ENCODE peak calls at places on chromosomes 12 and 14, in five cellular contexts. One of them, this sample, is unnamed. For H3K27me3, the result is how much of the 10 kb centered on the place peaks cover.

GRCh38 chr14:76901171-76902055 is 75.2 kb downstream of the LRRC74A start:
- DNase-seq in stomach: no peak
- DNase-seq in tibial nerve: no peak
- DNase-seq in ovary: no peak
- DNase-seq in SK-N-SH: no peak
- DNase-seq in this sample: no peak

GRCh38 chr12:8011331-8011730 is 21.2 kb upstream of the FOXJ2 start:
- DNase-seq in ovary: no peak
- DNase-seq in stomach: no peak
- DNase-seq in SK-N-SH: no peak
- DNase-seq in tibial nerve: no peak
- DNase-seq in this sample: no peak

GRCh38 chr12:29287622-29288021 is 93.3 kb downstream of the ERGIC2 start:
- DNase-seq in tibial nerve: no peak
- DNase-seq in SK-N-SH: no peak
- DNase-seq in stomach: no peak
- DNase-seq in ovary: no peak
- DNase-seq in this sample: no peak

GRCh38 chr14:100345711-100346110 is 22.6 kb downstream of the SLC25A47 start:
- DNase-seq in ovary: no peak
- DNase-seq in tibial nerve: no peak
- DNase-seq in SK-N-SH: peak
- DNase-seq in stomach: no peak
- DNase-seq in this sample: peak

GRCh38 chr12:70824511-70824910 is 96.0 kb downstream of the PTPRR start:
- DNase-seq in ovary: no peak
- DNase-seq in stomach: no peak
- DNase-seq in tibial nerve: no peak
- DNase-seq in SK-N-SH: no peak
- DNase-seq in this sample: no peak

GRCh38 chr14:36520601-36521525 is 831 bp upstream of the NKX2-1 start:
- DNase-seq in tibial nerve: no peak
- DNase-seq in ovary: no peak
- DNase-seq in SK-N-SH: peak
- DNase-seq in stomach: peak
- DNase-seq in this sample: peak

GRCh38 chr12:15963271-15963670 is 52.1 kb downstream of the DERA start:
- DNase-seq in stomach: no peak
- DNase-seq in SK-N-SH: no peak
- DNase-seq in tibial nerve: no peak
- DNase-seq in ovary: no peak
- DNase-seq in this sample: no peak

GRCh38 chr12:91900971-91901370 is 244.7 kb downstream of the BTG1 start:
- DNase-seq in SK-N-SH: no peak
- DNase-seq in stomach: no peak
- DNase-seq in tibial nerve: no peak
- DNase-seq in ovary: no peak
- DNase-seq in this sample: no peak

GRCh38 chr14:47207636-47208035 is 467.8 kb downstream of the MDGA2 start:
- DNase-seq in ovary: no peak
- DNase-seq in stomach: no peak
- DNase-seq in SK-N-SH: no peak
- DNase-seq in tibial nerve: no peak
- DNase-seq in this sample: no peak

GRCh38 chr14:101018561-101019290 is 115.2 kb upstream of the RTL1 start:
- DNase-seq in SK-N-SH: no peak
- DNase-seq in stomach: peak
- DNase-seq in tibial nerve: no peak
- DNase-seq in ovary: peak
- DNase-seq in this sample: peak

GRCh38 chr12:26034371-26035142 is 76.1 kb downstream of the RASSF8 start:
- DNase-seq in stomach: no peak
- DNase-seq in tibial nerve: no peak
- DNase-seq in SK-N-SH: no peak
- DNase-seq in ovary: no peak
- DNase-seq in this sample: no peak

GRCh38 chr12:131194166-131194565 is 240.5 kb downstream of the ADGRD1 start:
- DNase-seq in tibial nerve: no peak
- DNase-seq in stomach: no peak
- DNase-seq in ovary: no peak
- DNase-seq in SK-N-SH: peak
- DNase-seq in this sample: no peak

GRCh38 chr12:121326996-121327674 is 25.1 kb downstream of the ANAPC5 start:
- DNase-seq in SK-N-SH: peak
- DNase-seq in stomach: no peak
- DNase-seq in ovary: no peak
- DNase-seq in tibial nerve: no peak
- DNase-seq in this sample: no peak

GRCh38 chr12:124861492-124861891 is 2.2 kb downstream of the SCARB1 start:
- DNase-seq in SK-N-SH: no peak
- DNase-seq in stomach: no peak
- DNase-seq in tibial nerve: peak
- DNase-seq in ovary: peak
- DNase-seq in this sample: no peak

DNA sequence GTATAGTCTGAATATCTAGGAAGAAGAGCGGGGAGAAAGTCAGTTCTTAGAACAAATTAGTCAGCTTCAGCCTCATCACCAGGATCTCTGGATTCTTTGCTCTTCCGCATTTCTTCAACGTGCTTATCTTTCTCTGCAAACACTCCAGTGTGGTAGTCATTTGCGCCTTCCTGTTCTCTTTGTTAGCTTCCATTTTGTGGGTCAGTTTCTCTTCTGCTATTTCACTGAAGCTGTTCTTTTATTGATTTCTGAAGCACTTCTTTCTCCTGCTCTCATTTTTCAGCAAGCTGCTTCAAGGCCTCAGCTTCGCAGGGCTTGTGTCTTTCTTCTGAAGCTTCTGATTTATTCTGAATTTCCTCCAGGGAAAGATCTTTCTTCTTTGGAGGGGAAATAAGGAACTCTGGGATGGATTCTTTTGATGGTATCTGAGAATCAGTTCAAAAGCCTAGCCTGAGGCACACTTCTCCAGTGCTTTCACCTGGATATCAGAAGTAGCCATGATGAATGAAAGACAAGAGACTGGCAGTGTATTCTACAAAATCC is 13.5 kb downstream of the AMN1 start:
- DNase-seq in ovary: no peak
- DNase-seq in stomach: no peak
- DNase-seq in tibial nerve: no peak
- DNase-seq in SK-N-SH: no peak
- DNase-seq in this sample: no peak
- TF ChIP-seq EP300 in ovary: no peak
- TF ChIP-seq EP300 in stomach: no peak
- TF ChIP-seq EP300 in tibial nerve: no peak
- TF ChIP-seq EP300 in SK-N-SH: no peak
- TF ChIP-seq EP300 in this sample: no peak

GRCh38 chr12:49334681-49335080 is 2.3 kb downstream of the C1QL4 start:
- DNase-seq in SK-N-SH: no peak
- DNase-seq in tibial nerve: no peak
- DNase-seq in stomach: peak
- DNase-seq in ovary: no peak
- DNase-seq in this sample: peak
- H3K27me3 ChIP-seq in SK-N-SH: under half
- H3K27me3 ChIP-seq in tibial nerve: under half
- H3K27me3 ChIP-seq in stomach: under half
- H3K27me3 ChIP-seq in ovary: under half
- H3K27me3 ChIP-seq in this sample: under half

DNA sequence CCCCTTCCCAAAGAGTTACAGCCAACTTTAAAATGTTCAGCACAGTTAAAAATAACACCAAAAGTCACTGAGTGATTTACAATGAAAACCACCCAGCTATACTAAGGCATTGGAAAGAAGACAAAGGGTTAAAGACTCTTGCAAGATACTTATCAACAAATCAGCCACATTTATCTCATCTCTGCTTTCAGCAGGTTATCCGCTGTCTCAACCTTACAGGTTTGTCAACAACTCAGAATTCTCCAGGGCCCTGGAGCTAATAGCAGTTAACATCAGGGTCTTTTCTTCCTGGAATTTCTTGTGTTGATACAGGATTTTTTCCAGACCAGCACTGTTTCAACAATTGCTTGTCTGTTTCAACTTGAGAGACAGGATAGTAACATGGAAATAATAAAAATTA is 3.6 kb downstream of the PKP2 start:
- DNase-seq in SK-N-SH: no peak
- DNase-seq in tibial nerve: no peak
- DNase-seq in stomach: no peak
- DNase-seq in ovary: no peak
- DNase-seq in this sample: no peak
- TF ChIP-seq EP300 in SK-N-SH: no peak
- TF ChIP-seq EP300 in tibial nerve: no peak
- TF ChIP-seq EP300 in stomach: no peak
- TF ChIP-seq EP300 in ovary: no peak
- TF ChIP-seq EP300 in this sample: no peak

DNA sequence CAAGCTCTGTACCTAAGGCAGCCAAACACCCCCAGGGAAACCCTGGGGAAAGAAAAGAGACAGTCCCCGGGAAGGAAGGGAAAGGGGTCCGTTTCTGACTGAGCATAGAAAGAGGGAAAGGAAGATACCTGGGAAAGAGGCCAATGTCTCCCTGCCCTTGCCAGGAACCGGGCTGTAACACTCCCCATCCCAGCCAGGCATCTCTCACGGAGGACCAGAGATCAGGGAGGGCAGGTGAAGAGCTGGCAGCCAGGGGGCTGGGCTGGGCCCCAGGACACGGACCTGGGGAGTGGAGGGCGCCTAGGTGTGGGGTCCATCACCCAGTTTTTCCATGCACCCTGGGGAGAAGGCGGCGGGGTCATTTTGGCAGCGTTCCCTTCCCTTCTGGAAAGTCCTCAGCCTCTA is 18.9 kb upstream of the PLEKHH1 start:
- DNase-seq in tibial nerve: peak
- DNase-seq in ovary: peak
- DNase-seq in SK-N-SH: peak
- DNase-seq in stomach: no peak
- DNase-seq in this sample: peak
- H3K27me3 ChIP-seq in tibial nerve: under half
- H3K27me3 ChIP-seq in ovary: under half
- H3K27me3 ChIP-seq in SK-N-SH: under half
- H3K27me3 ChIP-seq in stomach: under half
- H3K27me3 ChIP-seq in this sample: under half

DNA sequence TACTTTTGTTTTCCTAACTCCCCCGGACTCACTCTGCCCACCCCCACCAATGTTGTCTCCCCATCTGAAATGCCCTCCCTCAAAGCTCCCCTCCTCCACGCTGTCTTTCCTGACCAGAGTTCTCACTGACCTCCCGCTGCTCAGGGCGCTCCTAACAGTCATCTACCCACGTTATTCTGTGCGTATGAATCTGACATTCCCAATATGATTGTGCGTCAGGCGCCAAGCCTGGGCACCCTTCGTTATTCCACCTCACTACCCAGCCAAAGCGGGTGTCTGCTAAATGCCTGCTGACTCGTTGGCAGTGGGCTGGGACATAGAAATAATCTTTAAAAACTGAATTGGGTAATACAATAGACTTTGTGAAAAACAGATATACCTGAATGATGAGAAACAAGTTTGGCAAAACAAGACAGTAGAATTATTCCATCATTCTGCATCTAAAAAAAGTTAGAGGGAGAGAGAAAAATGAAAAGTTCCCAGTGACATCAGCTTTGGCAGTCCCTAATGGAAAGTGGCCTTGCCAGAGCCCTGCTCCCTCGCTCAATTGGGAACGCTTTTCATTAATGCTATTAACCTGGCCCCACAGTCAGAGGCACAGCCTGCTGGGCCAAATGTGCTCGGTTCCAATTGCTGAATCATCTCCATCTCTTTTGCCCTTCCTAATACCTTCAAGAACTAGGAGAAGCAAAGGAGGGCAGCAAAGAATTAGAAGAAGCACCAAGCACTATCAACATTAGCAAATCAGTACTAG is 74.0 kb upstream of the PLXNC1 start:
- DNase-seq in stomach: no peak
- DNase-seq in SK-N-SH: no peak
- DNase-seq in ovary: no peak
- DNase-seq in tibial nerve: peak
- DNase-seq in this sample: no peak
- TF ChIP-seq EP300 in stomach: peak
- TF ChIP-seq EP300 in SK-N-SH: no peak
- TF ChIP-seq EP300 in ovary: no peak
- TF ChIP-seq EP300 in tibial nerve: no peak
- TF ChIP-seq EP300 in this sample: no peak

DNA sequence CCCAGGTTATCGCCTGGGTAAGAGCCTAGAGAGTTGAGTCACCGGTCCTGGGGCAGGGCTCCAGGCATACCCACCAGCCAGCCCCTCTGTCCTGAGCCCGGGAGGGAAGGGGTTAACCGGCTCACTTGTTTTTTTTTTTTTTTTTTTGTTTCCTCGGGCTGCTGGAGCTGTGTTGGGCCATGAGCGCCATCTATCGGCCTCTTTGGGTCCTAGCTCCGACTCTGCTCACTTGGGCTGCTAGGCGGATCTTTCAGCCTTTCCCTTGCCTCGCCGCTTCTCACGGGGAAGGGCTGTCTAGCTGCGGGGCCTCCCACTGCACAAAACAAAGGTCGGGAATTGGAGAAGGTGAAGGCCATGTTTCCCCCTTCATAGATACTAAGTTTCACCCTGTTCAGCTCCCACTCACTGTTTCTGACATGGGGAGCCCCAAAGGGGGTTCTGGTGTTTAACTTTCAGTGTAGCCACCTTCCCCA is 2.8 kb upstream of the SMUG1 start:
- DNase-seq in ovary: peak
- DNase-seq in stomach: peak
- DNase-seq in SK-N-SH: peak
- DNase-seq in tibial nerve: peak
- DNase-seq in this sample: peak
- H3K27me3 ChIP-seq in ovary: under half
- H3K27me3 ChIP-seq in stomach: under half
- H3K27me3 ChIP-seq in SK-N-SH: under half
- H3K27me3 ChIP-seq in tibial nerve: under half
- H3K27me3 ChIP-seq in this sample: under half

This sample was measured in upper lobe of left lung.